ENCODE peak calls at places on chromosomes 7 and 10, in six cellular contexts. One of them, this sample, is unnamed.

GRCh38 chr7:5177060-5177459 is 13.0 kb upstream of the WIPI2 start:
- DNase-seq in stimulated activated effector memory CD8-positive, alpha-beta T cell treated with anti-CD3 and anti-CD28 coated beads, Interleukin-12 subunit alpha, Interleukin-12 subunit beta, amount 100 ng/mL, for 72 hours: no peak
- DNase-seq in suprapubic skin: no peak
- DNase-seq in Karpas-422: no peak
- DNase-seq in AG08395: peak; percentile 81
- DNase-seq in naive B cell: no peak
- DNase-seq in this sample: no peak

GRCh38 chr10:62266611-62267010 is 2.0 kb downstream of the RTKN2 start:
- DNase-seq in stimulated activated effector memory CD8-positive, alpha-beta T cell treated with anti-CD3 and anti-CD28 coated beads, Interleukin-12 subunit alpha, Interleukin-12 subunit beta, amount 100 ng/mL, for 72 hours: no peak
- DNase-seq in suprapubic skin: no peak
- DNase-seq in Karpas-422: no peak
- DNase-seq in AG08395: no peak
- DNase-seq in naive B cell: no peak
- DNase-seq in this sample: no peak

GRCh38 chr10:91614254-91614624 is 18.6 kb downstream of the PPP1R3C start:
- DNase-seq in stimulated activated effector memory CD8-positive, alpha-beta T cell treated with anti-CD3 and anti-CD28 coated beads, Interleukin-12 subunit alpha, Interleukin-12 subunit beta, amount 100 ng/mL, for 72 hours: no peak
- DNase-seq in suprapubic skin: no peak
- DNase-seq in Karpas-422: no peak
- DNase-seq in AG08395: peak; percentile 73
- DNase-seq in naive B cell: no peak
- DNase-seq in this sample: no peak

GRCh38 chr10:52098130-52098529 is 216.0 kb upstream of the DKK1 start:
- DNase-seq in stimulated activated effector memory CD8-positive, alpha-beta T cell treated with anti-CD3 and anti-CD28 coated beads, Interleukin-12 subunit alpha, Interleukin-12 subunit beta, amount 100 ng/mL, for 72 hours: no peak
- DNase-seq in suprapubic skin: no peak
- DNase-seq in Karpas-422: no peak
- DNase-seq in AG08395: no peak
- DNase-seq in naive B cell: no peak
- DNase-seq in this sample: no peak

GRCh38 chr10:30151581-30152389 is 92.4 kb upstream of the JCAD start:
- DNase-seq in stimulated activated effector memory CD8-positive, alpha-beta T cell treated with anti-CD3 and anti-CD28 coated beads, Interleukin-12 subunit alpha, Interleukin-12 subunit beta, amount 100 ng/mL, for 72 hours: no peak
- DNase-seq in suprapubic skin: peak; percentile 71
- DNase-seq in Karpas-422: no peak
- DNase-seq in AG08395: peak; percentile 90
- DNase-seq in naive B cell: no peak
- DNase-seq in this sample: no peak

GRCh38 chr7:94907420-94908203 is at the start of gene PPP1R9A:
- DNase-seq in stimulated activated effector memory CD8-positive, alpha-beta T cell treated with anti-CD3 and anti-CD28 coated beads, Interleukin-12 subunit alpha, Interleukin-12 subunit beta, amount 100 ng/mL, for 72 hours: no peak
- DNase-seq in suprapubic skin: no peak
- DNase-seq in Karpas-422: no peak
- DNase-seq in AG08395: peak; percentile 20
- DNase-seq in naive B cell: peak; percentile 26
- DNase-seq in this sample: no peak

GRCh38 chr7:99201027-99201426 is 6.9 kb downstream of the KPNA7 start:
- DNase-seq in stimulated activated effector memory CD8-positive, alpha-beta T cell treated with anti-CD3 and anti-CD28 coated beads, Interleukin-12 subunit alpha, Interleukin-12 subunit beta, amount 100 ng/mL, for 72 hours: no peak
- DNase-seq in suprapubic skin: no peak
- DNase-seq in Karpas-422: no peak
- DNase-seq in AG08395: peak; percentile 79
- DNase-seq in naive B cell: no peak
- DNase-seq in this sample: no peak

GRCh38 chr7:106022193-106022821 is 59.2 kb downstream of the CDHR3 start:
- DNase-seq in stimulated activated effector memory CD8-positive, alpha-beta T cell treated with anti-CD3 and anti-CD28 coated beads, Interleukin-12 subunit alpha, Interleukin-12 subunit beta, amount 100 ng/mL, for 72 hours: peak; percentile 79
- DNase-seq in suprapubic skin: no peak
- DNase-seq in Karpas-422: peak; percentile 76
- DNase-seq in AG08395: no peak
- DNase-seq in naive B cell: peak; percentile 48
- DNase-seq in this sample: no peak

GRCh38 chr7:27141591-27142561 is 1.6 kb downstream of the HOXA5 start:
- DNase-seq in stimulated activated effector memory CD8-positive, alpha-beta T cell treated with anti-CD3 and anti-CD28 coated beads, Interleukin-12 subunit alpha, Interleukin-12 subunit beta, amount 100 ng/mL, for 72 hours: no peak
- DNase-seq in suprapubic skin: no peak
- DNase-seq in Karpas-422: no peak
- DNase-seq in AG08395: no peak
- DNase-seq in naive B cell: no peak
- DNase-seq in this sample: no peak

GRCh38 chr10:110083884-110084283 is 76.1 kb downstream of the ADD3 start:
- DNase-seq in stimulated activated effector memory CD8-positive, alpha-beta T cell treated with anti-CD3 and anti-CD28 coated beads, Interleukin-12 subunit alpha, Interleukin-12 subunit beta, amount 100 ng/mL, for 72 hours: no peak
- DNase-seq in suprapubic skin: no peak
- DNase-seq in Karpas-422: no peak
- DNase-seq in AG08395: peak; percentile 6
- DNase-seq in naive B cell: no peak
- DNase-seq in this sample: no peak

GRCh38 chr10:6024334-6024682 is 37.9 kb downstream of the IL2RA start:
- DNase-seq in stimulated activated effector memory CD8-positive, alpha-beta T cell treated with anti-CD3 and anti-CD28 coated beads, Interleukin-12 subunit alpha, Interleukin-12 subunit beta, amount 100 ng/mL, for 72 hours: peak; percentile 46
- DNase-seq in suprapubic skin: no peak
- DNase-seq in Karpas-422: no peak
- DNase-seq in AG08395: no peak
- DNase-seq in naive B cell: no peak
- DNase-seq in this sample: no peak

GRCh38 chr10:36003688-36004087 is 361.6 kb upstream of the FZD8 start:
- DNase-seq in stimulated activated effector memory CD8-positive, alpha-beta T cell treated with anti-CD3 and anti-CD28 coated beads, Interleukin-12 subunit alpha, Interleukin-12 subunit beta, amount 100 ng/mL, for 72 hours: no peak
- DNase-seq in suprapubic skin: no peak
- DNase-seq in Karpas-422: no peak
- DNase-seq in AG08395: no peak
- DNase-seq in naive B cell: no peak
- DNase-seq in this sample: no peak

GRCh38 chr10:35445150-35445884 is 109.0 kb downstream of the CCNY start:
- DNase-seq in stimulated activated effector memory CD8-positive, alpha-beta T cell treated with anti-CD3 and anti-CD28 coated beads, Interleukin-12 subunit alpha, Interleukin-12 subunit beta, amount 100 ng/mL, for 72 hours: no peak
- DNase-seq in suprapubic skin: no peak
- DNase-seq in Karpas-422: no peak
- DNase-seq in AG08395: no peak
- DNase-seq in naive B cell: no peak
- DNase-seq in this sample: no peak

GRCh38 chr10:68938117-68938516 is 17.9 kb upstream of the DDX21 start:
- DNase-seq in stimulated activated effector memory CD8-positive, alpha-beta T cell treated with anti-CD3 and anti-CD28 coated beads, Interleukin-12 subunit alpha, Interleukin-12 subunit beta, amount 100 ng/mL, for 72 hours: peak; percentile 35
- DNase-seq in suprapubic skin: no peak
- DNase-seq in Karpas-422: no peak
- DNase-seq in AG08395: no peak
- DNase-seq in naive B cell: no peak
- DNase-seq in this sample: no peak

GRCh38 chr10:70894416-70894815 is 6.1 kb upstream of the PCBD1 start:
- DNase-seq in stimulated activated effector memory CD8-positive, alpha-beta T cell treated with anti-CD3 and anti-CD28 coated beads, Interleukin-12 subunit alpha, Interleukin-12 subunit beta, amount 100 ng/mL, for 72 hours: no peak
- DNase-seq in suprapubic skin: no peak
- DNase-seq in Karpas-422: no peak
- DNase-seq in AG08395: no peak
- DNase-seq in naive B cell: no peak
- DNase-seq in this sample: no peak

GRCh38 chr7:50272808-50273207 is 31.7 kb upstream of the IKZF1 start:
- DNase-seq in stimulated activated effector memory CD8-positive, alpha-beta T cell treated with anti-CD3 and anti-CD28 coated beads, Interleukin-12 subunit alpha, Interleukin-12 subunit beta, amount 100 ng/mL, for 72 hours: no peak
- DNase-seq in suprapubic skin: no peak
- DNase-seq in Karpas-422: no peak
- DNase-seq in AG08395: no peak
- DNase-seq in naive B cell: no peak
- DNase-seq in this sample: no peak

GRCh38 chr10:52004342-52004949 is 305.1 kb upstream of the CSTF2T start:
- DNase-seq in stimulated activated effector memory CD8-positive, alpha-beta T cell treated with anti-CD3 and anti-CD28 coated beads, Interleukin-12 subunit alpha, Interleukin-12 subunit beta, amount 100 ng/mL, for 72 hours: no peak
- DNase-seq in suprapubic skin: no peak
- DNase-seq in Karpas-422: peak; percentile 66
- DNase-seq in AG08395: peak; percentile 62
- DNase-seq in naive B cell: no peak
- DNase-seq in this sample: no peak

GRCh38 chr10:14625210-14625621 is 149.5 kb downstream of the FAM107B start:
- DNase-seq in stimulated activated effector memory CD8-positive, alpha-beta T cell treated with anti-CD3 and anti-CD28 coated beads, Interleukin-12 subunit alpha, Interleukin-12 subunit beta, amount 100 ng/mL, for 72 hours: no peak
- DNase-seq in suprapubic skin: no peak
- DNase-seq in Karpas-422: no peak
- DNase-seq in AG08395: no peak
- DNase-seq in naive B cell: no peak
- DNase-seq in this sample: no peak

GRCh38 chr10:49053998-49054692 is 61.2 kb downstream of the VSTM4 start:
- DNase-seq in stimulated activated effector memory CD8-positive, alpha-beta T cell treated with anti-CD3 and anti-CD28 coated beads, Interleukin-12 subunit alpha, Interleukin-12 subunit beta, amount 100 ng/mL, for 72 hours: no peak
- DNase-seq in suprapubic skin: no peak
- DNase-seq in Karpas-422: no peak
- DNase-seq in AG08395: no peak
- DNase-seq in naive B cell: no peak
- DNase-seq in this sample: no peak

GRCh38 chr7:157875230-157876179 is 538.7 kb downstream of the DNAJB6 start:
- DNase-seq in stimulated activated effector memory CD8-positive, alpha-beta T cell treated with anti-CD3 and anti-CD28 coated beads, Interleukin-12 subunit alpha, Interleukin-12 subunit beta, amount 100 ng/mL, for 72 hours: peak; percentile 64
- DNase-seq in suprapubic skin: no peak
- DNase-seq in Karpas-422: peak; percentile 72
- DNase-seq in AG08395: no peak
- DNase-seq in naive B cell: no peak
- DNase-seq in this sample: no peak

GRCh38 chr10:94607111-94607510 is 61.5 kb downstream of the HELLS start:
- DNase-seq in stimulated activated effector memory CD8-positive, alpha-beta T cell treated with anti-CD3 and anti-CD28 coated beads, Interleukin-12 subunit alpha, Interleukin-12 subunit beta, amount 100 ng/mL, for 72 hours: no peak
- DNase-seq in suprapubic skin: no peak
- DNase-seq in Karpas-422: no peak
- DNase-seq in AG08395: no peak
- DNase-seq in naive B cell: no peak
- DNase-seq in this sample: no peak

GRCh38 chr10:3886666-3887251 is 101.8 kb upstream of the KLF6 start:
- DNase-seq in stimulated activated effector memory CD8-positive, alpha-beta T cell treated with anti-CD3 and anti-CD28 coated beads, Interleukin-12 subunit alpha, Interleukin-12 subunit beta, amount 100 ng/mL, for 72 hours: no peak
- DNase-seq in suprapubic skin: no peak
- DNase-seq in Karpas-422: no peak
- DNase-seq in AG08395: peak; percentile 73
- DNase-seq in naive B cell: no peak
- DNase-seq in this sample: no peak

GRCh38 chr10:47286591-47287325 is 13.2 kb upstream of the GDF10 start:
- DNase-seq in stimulated activated effector memory CD8-positive, alpha-beta T cell treated with anti-CD3 and anti-CD28 coated beads, Interleukin-12 subunit alpha, Interleukin-12 subunit beta, amount 100 ng/mL, for 72 hours: no peak
- DNase-seq in suprapubic skin: no peak
- DNase-seq in Karpas-422: no peak
- DNase-seq in AG08395: no peak
- DNase-seq in naive B cell: no peak
- DNase-seq in this sample: no peak

GRCh38 chr10:71468363-71469094 is 71.8 kb downstream of the CDH23 start:
- DNase-seq in stimulated activated effector memory CD8-positive, alpha-beta T cell treated with anti-CD3 and anti-CD28 coated beads, Interleukin-12 subunit alpha, Interleukin-12 subunit beta, amount 100 ng/mL, for 72 hours: no peak
- DNase-seq in suprapubic skin: no peak
- DNase-seq in Karpas-422: no peak
- DNase-seq in AG08395: no peak
- DNase-seq in naive B cell: no peak
- DNase-seq in this sample: no peak

GRCh38 chr7:3244241-3244814 is 56.7 kb upstream of the SDK1 start:
- DNase-seq in stimulated activated effector memory CD8-positive, alpha-beta T cell treated with anti-CD3 and anti-CD28 coated beads, Interleukin-12 subunit alpha, Interleukin-12 subunit beta, amount 100 ng/mL, for 72 hours: no peak
- DNase-seq in suprapubic skin: no peak
- DNase-seq in Karpas-422: no peak
- DNase-seq in AG08395: no peak
- DNase-seq in naive B cell: no peak
- DNase-seq in this sample: no peak

GRCh38 chr10:79342811-79343541 is 4.3 kb upstream of the PPIF start:
- DNase-seq in stimulated activated effector memory CD8-positive, alpha-beta T cell treated with anti-CD3 and anti-CD28 coated beads, Interleukin-12 subunit alpha, Interleukin-12 subunit beta, amount 100 ng/mL, for 72 hours: no peak
- DNase-seq in suprapubic skin: no peak
- DNase-seq in Karpas-422: no peak
- DNase-seq in AG08395: peak; percentile 54
- DNase-seq in naive B cell: no peak
- DNase-seq in this sample: no peak

GRCh38 chr7:137609500-137609899 is 237.3 kb downstream of the DGKI start:
- DNase-seq in stimulated activated effector memory CD8-positive, alpha-beta T cell treated with anti-CD3 and anti-CD28 coated beads, Interleukin-12 subunit alpha, Interleukin-12 subunit beta, amount 100 ng/mL, for 72 hours: no peak
- DNase-seq in suprapubic skin: no peak
- DNase-seq in Karpas-422: no peak
- DNase-seq in AG08395: no peak
- DNase-seq in naive B cell: no peak
- DNase-seq in this sample: no peak